ENCODE peak calls at places on chromosomes 11 and 22, in four cellular contexts. H is fibroblast of lung, U is body of pancreas, F is ovary. R is an unnamed sample.

GRCh38 chr22:47203554-47203991 is 441.1 kb downstream of the TBC1D22A start:
- DNase-seq in U (peak; percentile 16), H (no peak), F (peak; percentile 89), R (peak; percentile 39)

GRCh38 chr11:92765965-92766371 is 203.5 kb upstream of the MTNR1B start:
- DNase-seq in F (no peak), U (no peak), H (peak; percentile 56), R (peak; percentile 18)

GRCh38 chr22:49235463-49236300 is 592.0 kb downstream of the BRD1 start:
- DNase-seq in H (no peak), U (no peak), F (no peak), R (peak; percentile 25)

GRCh38 chr22:23781533-23781932 is 5.2 kb upstream of the SMARCB1 start:
- DNase-seq in F (no peak), H (peak; percentile 52), U (no peak), R (no peak)

GRCh38 chr22:28063656-28064055 is 144.6 kb upstream of the PITPNB start:
- DNase-seq in U (no peak), H (no peak), F (no peak), R (no peak)

GRCh38 chr11:133606122-133606521 is 73.8 kb upstream of the OPCML start:
- DNase-seq in F (no peak), U (no peak), H (no peak), R (no peak)

GRCh38 chr11:126282361-126282741 is 542 bp upstream of the TIRAP start:
- DNase-seq in F (peak; percentile 52), H (peak; percentile 48), U (peak; percentile 41), R (peak; percentile 51)

GRCh38 chr11:133500435-133500834 is 31.9 kb downstream of the OPCML start:
- DNase-seq in F (no peak), U (no peak), H (no peak), R (no peak)

GRCh38 chr11:33774356-33775063 is at the start of gene FBXO3:
- DNase-seq in H (peak; percentile 82), U (peak; percentile 90), F (peak; percentile 91), R (peak; percentile 84)

GRCh38 chr22:20268350-20269012 is 363 bp upstream of the RTN4R start:
- DNase-seq in F (no peak), H (peak; percentile 37), U (peak; percentile 74), R (peak; percentile 61)

GRCh38 chr11:125084057-125084416 is 20.9 kb downstream of the SLC37A2 start:
- DNase-seq in U (no peak), H (no peak), F (no peak), R (no peak)

GRCh38 chr11:61153593-61154090 is 7.6 kb downstream of the VPS37C start:
- DNase-seq in H (peak; percentile 71), U (no peak), F (no peak), R (no peak)

GRCh38 chr11:97454988-97455387 is 1065.2 kb downstream of the JRKL start:
- DNase-seq in F (no peak), H (peak; percentile 14), U (no peak), R (no peak)

GRCh38 chr11:19777342-19778102 is 64.9 kb downstream of the NAV2 start:
- DNase-seq in U (peak; percentile 25), F (no peak), H (peak; percentile 77), R (no peak)

GRCh38 chr11:36233226-36233625 is 56.0 kb downstream of the COMMD9 start:
- DNase-seq in F (no peak), U (no peak), H (peak; percentile 35), R (no peak)

GRCh38 chr11:125874556-125875124 is 12.8 kb upstream of the HYLS1 start:
- DNase-seq in H (peak; percentile 49), F (peak; percentile 40), U (peak; percentile 58), R (peak; percentile 77)

GRCh38 chr11:130602700-130603584 is 154.5 kb downstream of the ADAMTS15 start:
- DNase-seq in F (no peak), H (no peak), U (no peak), R (no peak)

GRCh38 chr11:3926458-3927095 is 71.1 kb downstream of the STIM1 start:
- DNase-seq in U (no peak), F (no peak), H (peak; percentile 34), R (no peak)

GRCh38 chr11:82671451-82671850 is 62.2 kb downstream of the FAM181B start:
- DNase-seq in H (no peak), U (no peak), F (no peak), R (no peak)

GRCh38 chr22:24950272-24950902 is 2.1 kb upstream of the KIAA1671 start:
- DNase-seq in U (no peak), H (peak; percentile 75), F (no peak), R (no peak)

GRCh38 chr11:86749861-86750401 is 50.4 kb upstream of the PRSS23 start:
- DNase-seq in U (no peak), F (no peak), H (no peak), R (no peak)

GRCh38 chr22:41352058-41352457 is 29.7 kb upstream of the TEF start:
- DNase-seq in F (no peak), U (no peak), H (peak; percentile 46), R (no peak)

GRCh38 chr22:23762866-23763578 is at the start of gene C22orf15:
- DNase-seq in H (peak; percentile 47), F (no peak), U (no peak), R (no peak)

GRCh38 chr22:37741312-37741795 is 44.5 kb downstream of the TRIOBP start:
- DNase-seq in U (peak; percentile 52), H (peak; percentile 93), F (peak; percentile 97), R (peak; percentile 79)

GRCh38 chr11:104090767-104091166 is 54.3 kb downstream of the DDI1 start:
- DNase-seq in F (no peak), U (no peak), H (peak; percentile 27), R (no peak)

GRCh38 chr11:95895815-95896214 is 28.1 kb downstream of the MTMR2 start:
- DNase-seq in H (no peak), F (no peak), U (no peak), R (no peak)

GRCh38 chr11:44493383-44493782 is 72.1 kb upstream of the CD82 start:
- DNase-seq in U (no peak), H (no peak), F (no peak), R (no peak)

GRCh38 chr11:102580185-102580951 is 44.8 kb downstream of the MMP20 start:
- DNase-seq in U (no peak), H (peak; percentile 39), F (no peak), R (no peak)

GRCh38 chr11:47863893-47864430 is 15.8 kb upstream of the NUP160 start:
- DNase-seq in U (no peak), H (no peak), F (no peak), R (no peak)

GRCh38 chr11:13760115-13760514 is 91.6 kb downstream of the FAR1 start:
- DNase-seq in U (no peak), F (no peak), H (peak; percentile 31), R (no peak)

GRCh38 chr22:42072606-42073330 is 1.3 kb upstream of the PHETA2 start:
- DNase-seq in F (no peak), H (no peak), U (no peak), R (peak; percentile 58)

GRCh38 chr22:47324435-47324990 is 562.1 kb downstream of the TBC1D22A start:
- DNase-seq in U (no peak), F (no peak), H (no peak), R (no peak)

GRCh38 chr11:83063073-83063754 is 8.5 kb downstream of the RAB30 start:
- DNase-seq in U (no peak), F (no peak), H (peak; percentile 83), R (no peak)

GRCh38 chr11:109350091-109350490 is 71.9 kb upstream of the C11orf87 start:
- DNase-seq in F (no peak), U (no peak), H (no peak), R (no peak)
- TF ChIP-seq CTCF in F (no peak), U (no peak), H (no peak), R (no peak)

GRCh38 chr22:45831394-45831793 is 145.6 kb downstream of the WNT7B start:
- DNase-seq in U (no peak), F (no peak), H (peak; percentile 55), R (no peak)
- TF ChIP-seq CTCF in U (no peak), F (no peak), H (peak; percentile 81), R (peak; percentile 43)

GRCh38 chr11:65859134-65859811 is 960 bp upstream of the MUS81 start:
- DNase-seq in F (peak; percentile 100), H (peak; percentile 99), U (peak; percentile 96), R (peak; percentile 98)
- TF ChIP-seq CTCF in F (no peak), H (no peak), U (no peak), R (peak; percentile 11)

GRCh38 chr11:113587318-113587739 is 112.1 kb upstream of the DRD2 start:
- DNase-seq in H (peak; percentile 48), F (no peak), U (no peak), R (no peak)
- TF ChIP-seq CTCF in H (no peak), F (no peak), U (no peak), R (no peak)

GRCh38 chr11:111189466-111189865 is 56.1 kb upstream of the POU2AF2 start:
- DNase-seq in F (no peak), U (no peak), H (no peak), R (no peak)
- TF ChIP-seq CTCF in F (no peak), U (no peak), H (no peak), R (no peak)

GRCh38 chr11:64136767-64137166 is 29.1 kb downstream of the MACROD1 start:
- DNase-seq in H (no peak), F (no peak), U (no peak), R (no peak)
- TF ChIP-seq CTCF in H (no peak), F (no peak), U (no peak), R (no peak)

GRCh38 chr11:66266378-66267038 is 1.9 kb upstream of the RAB1B start:
- DNase-seq in U (no peak), H (no peak), F (no peak), R (no peak)

GRCh38 chr11:66265531-66266377 is 2.7 kb upstream of the RAB1B start:
- DNase-seq in F (no peak), H (no peak), U (no peak), R (no peak)

GRCh38 chr11:66264383-66264782 is 4.1 kb upstream of the RAB1B start:
- DNase-seq in U (no peak), F (no peak), H (no peak), R (no peak)

GRCh38 chr11:66263785-66264184 is 4.7 kb upstream of the RAB1B start:
- DNase-seq in F (no peak), H (no peak), U (no peak), R (no peak)

DNA sequence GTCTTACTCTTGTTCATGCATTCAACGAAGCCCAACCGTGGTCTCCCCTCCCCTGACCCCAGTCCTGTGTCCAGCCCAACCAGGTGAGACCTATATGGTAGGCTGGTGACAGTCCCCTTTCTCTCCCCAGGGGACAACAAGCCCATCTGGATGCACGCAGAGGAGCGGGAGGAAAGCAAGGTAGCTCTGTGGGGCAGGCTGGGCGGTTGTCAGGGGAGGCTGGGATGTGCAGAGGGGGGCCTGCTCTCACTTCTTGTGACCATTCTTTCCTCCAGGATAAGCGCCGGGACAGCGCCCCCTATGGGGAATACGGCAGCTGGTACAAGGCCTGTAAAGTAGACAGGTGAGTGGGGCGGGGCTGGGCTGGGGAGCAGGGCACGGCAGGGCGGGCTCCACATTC is 3.5 kb upstream of the RAB1B start:
- DNase-seq in U (no peak), F (no peak), H (no peak), R (no peak)
- TF ChIP-seq CTCF in U (peak; percentile 7), F (no peak), H (peak; percentile 28), R (peak; percentile 7)